ENCODE peak calls at places on chromosomes 12 and 14, in ten cellular contexts. O, G, H, N, A, Y, I, J, T and S are unnamed samples.

GRCh38 chr14:66758031-66758613 is 250.2 kb downstream of the GPHN start:
- DNase-seq in T (no peak), Y (no peak), J (no peak), N (no peak), G (no peak), O (no peak), H (no peak), A (no peak), I (no peak), S (no peak)

GRCh38 chr12:20007331-20007730 is 361.0 kb upstream of the PDE3A start:
- DNase-seq in T (no peak), I (no peak), J (no peak), A (no peak), G (no peak), N (no peak), H (no peak), Y (no peak), O (no peak), S (no peak)

GRCh38 chr14:31930493-31931225 is 146.4 kb upstream of the ARHGAP5 start:
- DNase-seq in I (no peak), Y (no peak), O (no peak), J (no peak), N (no peak), G (no peak), A (no peak), H (no peak), T (no peak), S (no peak)

GRCh38 chr14:72943876-72944430 is 17.7 kb downstream of the DCAF4 start:
- DNase-seq in O (no peak), J (no peak), G (no peak), A (no peak), N (no peak), I (no peak), T (no peak), Y (no peak), H (no peak), S (no peak)

GRCh38 chr12:67025543-67026114 is 243.5 kb upstream of the CAND1 start:
- DNase-seq in N (no peak), T (no peak), G (peak; percentile 41), H (peak; percentile 44), I (no peak), Y (peak; percentile 29), A (no peak), J (no peak), O (no peak), S (no peak)

GRCh38 chr14:71665157-71665556 is 267.1 kb upstream of the RGS6 start:
- DNase-seq in O (no peak), A (no peak), G (no peak), I (no peak), H (peak; percentile 39), J (no peak), T (no peak), Y (peak; percentile 83), N (no peak), S (no peak)

GRCh38 chr14:103314496-103315277 is 19.4 kb upstream of the EIF5 start:
- DNase-seq in G (no peak), N (no peak), I (peak; percentile 54), J (no peak), T (no peak), A (no peak), Y (no peak), O (no peak), H (peak; percentile 21), S (no peak)

GRCh38 chr12:104136577-104136976 is 1.4 kb downstream of the NFYB start:
- DNase-seq in J (no peak), H (peak; percentile 35), T (no peak), Y (peak; percentile 42), A (no peak), I (no peak), O (no peak), G (no peak), N (no peak), S (no peak)

GRCh38 chr14:33844118-33844517 is 106.8 kb downstream of the EGLN3 start:
- DNase-seq in A (no peak), I (no peak), O (no peak), H (no peak), T (no peak), Y (no peak), N (no peak), G (no peak), J (no peak), S (no peak)

GRCh38 chr14:33848706-33849454 is 102.0 kb downstream of the EGLN3 start:
- DNase-seq in G (no peak), J (peak; percentile 46), I (peak; percentile 73), Y (peak; percentile 77), A (no peak), H (peak; percentile 48), N (peak; percentile 68), O (no peak), T (no peak), S (peak; percentile 71)

GRCh38 chr14:33848009-33848408 is 102.9 kb downstream of the EGLN3 start:
- DNase-seq in H (no peak), N (no peak), Y (no peak), A (no peak), I (no peak), T (no peak), J (no peak), O (no peak), G (no peak), S (no peak)

GRCh38 chr14:33847066-33847465 is 103.8 kb downstream of the EGLN3 start:
- DNase-seq in O (no peak), A (no peak), Y (peak; percentile 25), G (no peak), I (no peak), T (no peak), N (no peak), J (no peak), H (no peak), S (no peak)

DNA sequence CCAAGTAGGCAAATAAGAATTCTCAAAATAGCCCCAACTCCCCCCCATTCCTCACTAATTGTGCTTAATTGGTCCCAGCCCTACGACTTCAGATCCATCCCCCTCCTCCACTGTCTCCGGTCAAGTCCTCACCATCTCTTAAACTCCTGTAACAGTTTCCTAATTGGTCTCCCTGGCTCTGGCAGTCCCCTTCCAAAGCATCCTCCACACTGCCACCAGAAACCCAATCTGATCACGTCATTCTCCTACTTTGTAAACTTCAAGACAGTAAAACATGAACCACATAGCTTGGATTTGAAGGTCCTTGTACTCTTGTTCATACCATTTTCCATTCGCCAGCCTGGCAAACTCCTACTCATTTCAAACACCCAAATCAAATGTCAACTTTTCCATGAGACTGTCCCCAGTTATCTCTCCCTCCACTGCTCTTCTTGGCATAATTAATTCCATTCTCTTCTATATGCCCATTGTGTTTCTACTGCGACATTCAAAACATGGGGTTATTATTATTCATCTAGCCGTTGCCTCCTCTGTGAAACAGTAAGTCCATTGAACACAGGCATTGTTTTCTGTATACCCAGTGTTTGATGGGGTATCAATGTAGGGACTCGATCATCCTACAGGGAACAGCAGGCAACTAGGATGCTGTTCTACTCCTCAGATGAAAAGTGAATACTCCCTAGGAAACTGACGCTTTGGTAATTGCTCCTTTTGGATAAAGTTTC is 104.6 kb downstream of the EGLN3 start:
- DNase-seq in N (no peak), J (no peak), O (no peak), G (no peak), H (no peak), A (no peak), Y (no peak), I (no peak), T (no peak), S (no peak)
- H3K4me1 ChIP-seq in N (no peaks in the 10 kb centered on the region), J (peaks cover 6% of the 10 kb centered on the region), O (no peaks in the 10 kb centered on the region), G (no peaks in the 10 kb centered on the region), H (no peaks in the 10 kb centered on the region), A (no peaks in the 10 kb centered on the region), Y (peaks cover 4% of the 10 kb centered on the region), I (no peaks in the 10 kb centered on the region), T (no peaks in the 10 kb centered on the region), S (peaks cover 6% of the 10 kb centered on the region)

DNA sequence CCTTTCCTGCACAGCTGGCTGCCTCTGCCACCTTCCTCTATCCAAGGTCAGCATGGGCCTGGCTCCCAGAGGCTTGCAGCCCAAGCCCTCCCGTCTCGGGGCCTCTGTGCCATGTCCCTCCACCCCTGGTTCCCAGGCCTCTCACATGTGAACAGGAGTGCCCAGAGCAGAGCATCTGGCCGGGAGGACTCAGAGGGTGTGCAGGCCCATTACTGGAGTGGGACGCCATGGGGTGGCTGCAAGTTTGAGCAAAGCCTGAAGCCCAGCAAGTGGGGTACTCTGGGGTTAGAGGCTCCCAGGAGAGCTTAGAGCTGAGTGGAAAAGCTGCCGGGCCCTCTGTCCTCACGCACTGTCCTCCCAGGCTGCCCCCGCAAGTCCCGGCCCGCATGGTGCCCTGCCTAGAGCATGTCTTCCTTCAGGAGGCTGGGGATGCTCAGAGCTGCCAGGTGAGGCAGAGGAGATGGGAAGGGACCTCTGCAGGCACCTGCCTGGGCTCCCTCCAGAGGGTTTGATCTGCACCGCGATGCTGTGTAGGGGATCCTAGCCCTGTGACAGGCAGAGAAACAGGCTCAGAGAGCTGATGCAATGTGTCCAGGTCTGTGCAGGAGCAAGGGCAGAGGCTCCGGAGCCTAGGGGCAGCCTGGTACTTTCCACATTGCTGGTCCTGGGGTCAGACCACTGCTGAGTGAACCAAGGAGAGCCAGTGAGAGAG is 39.8 kb downstream of the DIO3 start:
- DNase-seq in O (no peak), T (peak; percentile 1), I (peak; percentile 56), N (no peak), H (no peak), A (no peak), G (peak; percentile 5), J (peak; percentile 9), Y (no peak), S (no peak)
- TF ChIP-seq CTCF in O (no peak), T (no peak), I (no peak), N (no peak), H (no peak), A (no peak), G (no peak), J (no peak), Y (no peak), S (no peak)

GRCh38 chr12:62717636-62718035 is 217.3 kb downstream of the PPM1H start:
- DNase-seq in G (no peak), J (no peak), O (no peak), Y (no peak), T (no peak), I (no peak), A (no peak), H (no peak), N (no peak), S (no peak)

GRCh38 chr12:62715086-62715786 is 219.7 kb downstream of the PPM1H start:
- DNase-seq in I (no peak), T (peak; percentile 34), Y (no peak), A (no peak), G (no peak), N (no peak), H (no peak), O (no peak), J (peak; percentile 28), S (no peak)

GRCh38 chr12:62716866-62717477 is 218.0 kb downstream of the PPM1H start:
- DNase-seq in Y (no peak), O (no peak), J (no peak), G (no peak), T (no peak), N (no peak), A (no peak), H (no peak), I (no peak), S (no peak)

GRCh38 chr12:62714409-62715075 is 220.4 kb downstream of the PPM1H start:
- DNase-seq in N (peak; percentile 66), J (peak; percentile 63), Y (no peak), H (no peak), A (no peak), G (no peak), I (no peak), T (peak; percentile 26), O (no peak), S (peak; percentile 62)

GRCh38 chr12:62716037-62716436 is 218.9 kb downstream of the PPM1H start:
- DNase-seq in O (no peak), Y (no peak), G (no peak), H (no peak), T (no peak), I (no peak), A (no peak), N (no peak), J (no peak), S (no peak)
- H3K27ac ChIP-seq in O (no peak overlapping the region), Y (no peak overlapping the region), G (no peak overlapping the region), H (no peak overlapping the region), T (no peak overlapping the region), I (no peak overlapping the region), A (peak overlapping the region; percentile 92), N (no peak overlapping the region), J (peak overlapping the region; percentile 79), S (peak overlapping the region; percentile 58)

GRCh38 chr14:94713115-94713514 is 56.8 kb downstream of the GSC start:
- DNase-seq in Y (no peak), G (no peak), O (no peak), H (no peak), I (no peak), T (no peak), A (peak; percentile 20), J (no peak), N (no peak), S (no peak)
- H3K4me1 ChIP-seq in Y (peaks cover 21% of the 10 kb centered on the region), G (no peaks in the 10 kb centered on the region), O (no peaks in the 10 kb centered on the region), H (no peaks in the 10 kb centered on the region), I (no peaks in the 10 kb centered on the region), T (no peaks in the 10 kb centered on the region), A (no peaks in the 10 kb centered on the region), J (no peaks in the 10 kb centered on the region), N (no peaks in the 10 kb centered on the region), S (no peaks in the 10 kb centered on the region)